ENCODE peak calls at places on chromosomes 11 and 22, in ten cellular contexts. V, X, U, T, A, J, W, F, S and Z are unnamed samples.

GRCh38 chr22:37053310-37054077 is 2.0 kb downstream of the KCTD17 start:
- DNase-seq in V (no peak), X (no peak), U (no peak), T (no peak), A (no peak), J (no peak), W (peak), F (no peak), S (no peak), Z (no peak)

GRCh38 chr11:34358258-34358665 is 452 bp upstream of the ABTB2 start:
- DNase-seq in V (peak), X (peak), U (no peak), T (peak), A (peak), J (peak), W (no peak), F (peak), S (no peak), Z (peak)

GRCh38 chr11:117221775-117222517 is 9.9 kb downstream of the PCSK7 start:
- DNase-seq in V (peak), X (no peak), U (no peak), T (peak), A (peak), J (no peak), W (no peak), F (peak), S (no peak), Z (peak)

GRCh38 chr11:131486100-131486499 is 115.7 kb downstream of the NTM start:
- DNase-seq in V (no peak), X (no peak), U (no peak), T (no peak), A (no peak), J (no peak), W (no peak), F (no peak), S (no peak), Z (no peak)

GRCh38 chr11:6357222-6357621 is 33.1 kb upstream of the SMPD1 start:
- DNase-seq in V (peak), X (peak), U (peak), T (peak), A (no peak), J (peak), W (peak), F (peak), S (no peak), Z (peak)

GRCh38 chr22:39384750-39385480 is 14.7 kb upstream of the TAB1 start:
- DNase-seq in V (peak), X (no peak), U (no peak), T (no peak), A (no peak), J (peak), W (no peak), F (peak), S (no peak), Z (peak)

GRCh38 chr11:94183886-94184264 is 55.2 kb downstream of the PANX1 start:
- DNase-seq in V (peak), X (peak), U (peak), T (peak), A (no peak), J (peak), W (peak), F (peak), S (no peak), Z (peak)

GRCh38 chr11:8773125-8773524 is 90.5 kb downstream of the RPL27A start:
- DNase-seq in V (no peak), X (no peak), U (no peak), T (no peak), A (no peak), J (no peak), W (no peak), F (no peak), S (no peak), Z (no peak)

GRCh38 chr11:69465236-69466000 is 16.0 kb upstream of the LINC01488 start:
- DNase-seq in V (no peak), X (no peak), U (no peak), T (no peak), A (no peak), J (no peak), W (no peak), F (no peak), S (no peak), Z (peak)

GRCh38 chr11:120917536-120918239 is 106.2 kb upstream of the TBCEL start:
- DNase-seq in V (no peak), X (no peak), U (no peak), T (no peak), A (no peak), J (peak), W (no peak), F (no peak), S (no peak), Z (no peak)

GRCh38 chr11:17638311-17638710 is 81.1 kb upstream of the MYOD1 start:
- DNase-seq in V (no peak), X (no peak), U (no peak), T (no peak), A (no peak), J (no peak), W (no peak), F (no peak), S (no peak), Z (no peak)

GRCh38 chr22:38218661-38219331 is 17.0 kb downstream of the MAFF start:
- DNase-seq in V (peak), X (no peak), U (peak), T (peak), A (no peak), J (peak), W (no peak), F (peak), S (peak), Z (peak)

GRCh38 chr11:69463181-69463891 is 18.1 kb upstream of the LINC01488 start:
- DNase-seq in V (peak), X (no peak), U (no peak), T (peak), A (no peak), J (peak), W (no peak), F (peak), S (no peak), Z (peak)